ENCODE peak calls at places on chromosome 16, in four cellular contexts. C is A549, K is SK-N-SH, A is HepG2. M is an unnamed sample.

GRCh38 chr16:51981725-51982124 is 565.2 kb downstream of the TOX3 start:
- DNase-seq in C (no peak), K (no peak), A (no peak), M (no peak)

GRCh38 chr16:58346831-58347371 is 45.4 kb upstream of the GINS3 start:
- DNase-seq in C (no peak), K (no peak), A (no peak), M (no peak)

GRCh38 chr16:13684819-13685218 is 235.1 kb upstream of the ERCC4 start:
- DNase-seq in C (no peak), K (no peak), A (no peak), M (no peak)

GRCh38 chr16:48504216-48504615 is 105.8 kb downstream of the N4BP1 start:
- DNase-seq in C (no peak), K (no peak), A (no peak), M (no peak)

GRCh38 chr16:62079236-62079635 is 43.0 kb upstream of the CDH8 start:
- DNase-seq in C (no peak), K (no peak), A (no peak), M (no peak)

GRCh38 chr16:23155445-23156049 is 6.3 kb upstream of the USP31 start:
- DNase-seq in C (peak; percentile 41), K (no peak), A (no peak), M (no peak)

GRCh38 chr16:47538472-47538871 is 77.3 kb downstream of the PHKB start:
- DNase-seq in C (no peak), K (no peak), A (peak; percentile 92), M (no peak)

GRCh38 chr16:2365895-2366294 is 25.4 kb upstream of the ABCA3 start:
- DNase-seq in C (no peak), K (no peak), A (no peak), M (no peak)

GRCh38 chr16:21704733-21705132 is 41.0 kb downstream of the OTOA start:
- DNase-seq in C (peak; percentile 37), K (no peak), A (no peak), M (no peak)

GRCh38 chr16:64952177-64952576 is 169.7 kb downstream of the CDH11 start:
- DNase-seq in C (peak; percentile 64), K (no peak), A (no peak), M (no peak)

GRCh38 chr16:83964684-83965443 is 3.2 kb upstream of the NECAB2 start:
- DNase-seq in C (no peak), K (no peak), A (no peak), M (no peak)

GRCh38 chr16:23353440-23353839 is 51.3 kb downstream of the SCNN1B start:
- DNase-seq in C (no peak), K (no peak), A (no peak), M (no peak)

GRCh38 chr16:80166082-80166481 is 374.7 kb upstream of the DYNLRB2 start:
- DNase-seq in C (no peak), K (no peak), A (no peak), M (no peak)

GRCh38 chr16:84166796-84167695 is 19.8 kb downstream of the TAF1C start:
- DNase-seq in C (no peak), K (no peak), A (no peak), M (peak; percentile 17)

GRCh38 chr16:13797718-13798117 is 122.2 kb upstream of the ERCC4 start:
- DNase-seq in C (no peak), K (no peak), A (no peak), M (no peak)

GRCh38 chr16:81729451-81729850 is 49.6 kb upstream of the PLCG2 start:
- DNase-seq in C (no peak), K (no peak), A (peak; percentile 17), M (no peak)

GRCh38 chr16:7605812-7606211 is 273.2 kb downstream of the RBFOX1 start:
- DNase-seq in C (no peak), K (no peak), A (no peak), M (no peak)

GRCh38 chr16:47978491-47979490 is 177.0 kb downstream of the ABCC12 start:
- DNase-seq in C (no peak), K (no peak), A (no peak), M (no peak)

GRCh38 chr16:78210305-78210704 is 110.9 kb downstream of the WWOX start:
- DNase-seq in C (peak; percentile 23), K (no peak), A (no peak), M (no peak)

GRCh38 chr16:29811896-29812665 is at the start of gene PRRT2:
- DNase-seq in C (no peak), K (peak; percentile 86), A (no peak), M (no peak)

GRCh38 chr16:82317411-82318168 is 147.6 kb upstream of the MPHOSPH6 start:
- DNase-seq in C (no peak), K (no peak), A (no peak), M (no peak)

GRCh38 chr16:81997738-81998137 is 13.5 kb downstream of the SDR42E1 start:
- DNase-seq in C (peak; percentile 60), K (no peak), A (peak; percentile 64), M (no peak)

GRCh38 chr16:83400234-83400633 is 407.5 kb upstream of the HSBP1 start:
- DNase-seq in C (no peak), K (no peak), A (no peak), M (no peak)

GRCh38 chr16:88541831-88542230 is 28.4 kb upstream of the ZC3H18 start:
- DNase-seq in C (no peak), K (peak; percentile 4), A (no peak), M (no peak)
- TF ChIP-seq PBX3 in C (no peak), K (no peak), A (no peak), M (no peak)

GRCh38 chr16:56965149-56965938 is 3.6 kb downstream of the CETP start:
- DNase-seq in C (no peak), K (no peak), A (no peak), M (no peak)

GRCh38 chr16:56964243-56965148 is 2.7 kb downstream of the CETP start:
- DNase-seq in C (peak; percentile 85), K (peak; percentile 79), A (peak; percentile 83), M (no peak)

GRCh38 chr16:56967733-56968132 is 6.0 kb downstream of the CETP start:
- DNase-seq in C (no peak), K (no peak), A (peak; percentile 86), M (no peak)

GRCh38 chr16:56969769-56970168 is 8.0 kb downstream of the CETP start:
- DNase-seq in C (no peak), K (no peak), A (no peak), M (no peak)

GRCh38 chr16:56965939-56966515 is 4.3 kb downstream of the CETP start:
- DNase-seq in C (no peak), K (no peak), A (no peak), M (no peak)
- TF ChIP-seq PBX3 in C (no peak), K (no peak), A (no peak), M (no peak)

GRCh38 chr16:28186752-28187151 is 25.0 kb downstream of the XPO6 start:
- DNase-seq in C (no peak), K (no peak), A (no peak), M (no peak)
- TF ChIP-seq PBX3 in C (no peak), K (no peak), A (no peak), M (no peak)

GRCh38 chr16:85778873-85779272 is 20.5 kb downstream of the EMC8 start:
- DNase-seq in C (no peak), K (no peak), A (no peak), M (no peak)
- TF ChIP-seq PBX3 in C (no peak), K (no peak), A (no peak), M (no peak)

GRCh38 chr16:75017670-75018525 is 19.1 kb downstream of the ZNRF1 start:
- DNase-seq in C (no peak), K (no peak), A (no peak), M (no peak)

GRCh38 chr16:75022567-75022966 is 23.7 kb downstream of the ZNRF1 start:
- DNase-seq in C (no peak), K (no peak), A (no peak), M (no peak)

GRCh38 chr16:75019586-75019985 is 20.8 kb downstream of the ZNRF1 start:
- DNase-seq in C (no peak), K (no peak), A (no peak), M (no peak)

GRCh38 chr16:75021410-75021809 is 22.6 kb downstream of the ZNRF1 start:
- DNase-seq in C (no peak), K (no peak), A (no peak), M (no peak)

GRCh38 chr16:75019007-75019406 is 20.2 kb downstream of the ZNRF1 start:
- DNase-seq in C (peak; percentile 54), K (no peak), A (no peak), M (no peak)
- TF ChIP-seq PBX3 in C (no peak), K (no peak), A (no peak), M (no peak)

GRCh38 chr16:75620326-75621169 is 2.5 kb downstream of the ADAT1 start:
- DNase-seq in C (no peak), K (no peak), A (no peak), M (no peak)
- TF ChIP-seq PBX3 in C (no peak), K (no peak), A (no peak), M (no peak)

GRCh38 chr16:69469807-69470561 is 45.6 kb downstream of the CYB5B start:
- DNase-seq in C (no peak), K (no peak), A (no peak), M (peak; percentile 90)
- TF ChIP-seq PBX3 in C (no peak), K (no peak), A (no peak), M (no peak)

GRCh38 chr16:31043898-31044481 is 10.6 kb downstream of the STX4 start:
- DNase-seq in C (no peak), K (no peak), A (no peak), M (no peak)
- TF ChIP-seq PBX3 in C (no peak), K (no peak), A (no peak), M (no peak)